ENCODE peak calls at places on chromosome 17, in seven cellular contexts. A is K562, V is H1, P is SK-N-SH, S is HepG2, Z is GM12892, Q is GM12878. W is an unnamed sample.

GRCh38 chr17:81518785-81519283 is 6.2 kb upstream of the ACTG1 start:
- DNase-seq in S (no peak), Z (no peak), A (peak; percentile 63), V (no peak), Q (no peak), P (no peak), W (no peak)

GRCh38 chr17:76373481-76373825 is 11.0 kb upstream of the SPHK1 start:
- DNase-seq in Z (no peak), Q (no peak), P (peak; percentile 36), S (no peak), A (no peak), V (no peak), W (no peak)

GRCh38 chr17:39939588-39940419 is 12.3 kb downstream of the LRRC3C start:
- DNase-seq in P (peak; percentile 84), Q (peak; percentile 71), S (no peak), A (peak; percentile 47), Z (no peak), V (no peak), W (no peak)

GRCh38 chr17:67421869-67422273 is 44.8 kb downstream of the PITPNC1 start:
- DNase-seq in P (no peak), V (no peak), S (peak; percentile 39), A (no peak), Q (peak; percentile 61), Z (no peak), W (no peak)

GRCh38 chr17:81549031-81549557 is 3.1 kb downstream of the FAAP100 start:
- DNase-seq in Z (no peak), A (no peak), P (no peak), S (peak; percentile 36), V (no peak), Q (no peak), W (no peak)

GRCh38 chr17:78172284-78173024 is 4.1 kb downstream of the SYNGR2 start:
- DNase-seq in Z (no peak), A (no peak), S (no peak), P (no peak), V (peak; percentile 61), Q (no peak), W (no peak)

GRCh38 chr17:80944326-80944725 is 47.3 kb upstream of the CHMP6 start:
- DNase-seq in P (no peak), S (no peak), A (no peak), Z (no peak), Q (no peak), V (no peak), W (no peak)

GRCh38 chr17:31678431-31678830 is 180.6 kb downstream of the COPRS start:
- DNase-seq in Q (no peak), P (no peak), A (no peak), V (no peak), Z (no peak), S (no peak), W (no peak)

GRCh38 chr17:16872351-16872751 is 99.6 kb downstream of the TNFRSF13B start:
- DNase-seq in P (no peak), Z (no peak), S (no peak), Q (no peak), V (no peak), A (no peak), W (no peak)

GRCh38 chr17:75557075-75557851 is 30.3 kb upstream of the MYO15B start:
- DNase-seq in S (peak; percentile 98), Z (no peak), Q (no peak), P (peak; percentile 83), V (no peak), A (peak; percentile 78), W (no peak)

GRCh38 chr17:81930142-81931125 is 2.9 kb upstream of the MAFG start:
- DNase-seq in S (no peak), A (no peak), V (no peak), Q (no peak), P (no peak), Z (no peak), W (no peak)

GRCh38 chr17:8420041-8420934 is 15.4 kb upstream of the NDEL1 start:
- DNase-seq in A (peak; percentile 74), V (no peak), Z (no peak), Q (no peak), S (peak; percentile 97), P (peak; percentile 72), W (no peak)

GRCh38 chr17:29616300-29617048 is 6.2 kb downstream of the CORO6 start:
- DNase-seq in A (no peak), P (no peak), S (no peak), Z (no peak), Q (no peak), V (no peak), W (no peak)

GRCh38 chr17:29617125-29617480 is 5.6 kb downstream of the CORO6 start:
- DNase-seq in Z (peak; percentile 88), Q (no peak), S (peak; percentile 80), A (peak; percentile 61), P (peak; percentile 88), V (peak; percentile 91), W (peak; percentile 86)

GRCh38 chr17:29618272-29619065 is 4.2 kb downstream of the CORO6 start:
- DNase-seq in V (no peak), Q (no peak), P (no peak), Z (no peak), S (no peak), A (no peak), W (no peak)

GRCh38 chr17:29619251-29619650 is 3.5 kb downstream of the CORO6 start:
- DNase-seq in P (peak; percentile 67), V (no peak), Q (no peak), A (no peak), S (no peak), Z (no peak), W (no peak)

GRCh38 chr17:29617481-29618271 is 5.0 kb downstream of the CORO6 start:
- DNase-seq in P (no peak), V (peak; percentile 92), Z (peak; percentile 82), S (peak; percentile 52), A (peak; percentile 84), Q (peak; percentile 36), W (peak; percentile 77)
- TF ChIP-seq TAF1 in P (no peak), V (peak; percentile 51), Z (no peak), S (no peak), A (peak; percentile 26), Q (no peak), W (no peak)

DNA sequence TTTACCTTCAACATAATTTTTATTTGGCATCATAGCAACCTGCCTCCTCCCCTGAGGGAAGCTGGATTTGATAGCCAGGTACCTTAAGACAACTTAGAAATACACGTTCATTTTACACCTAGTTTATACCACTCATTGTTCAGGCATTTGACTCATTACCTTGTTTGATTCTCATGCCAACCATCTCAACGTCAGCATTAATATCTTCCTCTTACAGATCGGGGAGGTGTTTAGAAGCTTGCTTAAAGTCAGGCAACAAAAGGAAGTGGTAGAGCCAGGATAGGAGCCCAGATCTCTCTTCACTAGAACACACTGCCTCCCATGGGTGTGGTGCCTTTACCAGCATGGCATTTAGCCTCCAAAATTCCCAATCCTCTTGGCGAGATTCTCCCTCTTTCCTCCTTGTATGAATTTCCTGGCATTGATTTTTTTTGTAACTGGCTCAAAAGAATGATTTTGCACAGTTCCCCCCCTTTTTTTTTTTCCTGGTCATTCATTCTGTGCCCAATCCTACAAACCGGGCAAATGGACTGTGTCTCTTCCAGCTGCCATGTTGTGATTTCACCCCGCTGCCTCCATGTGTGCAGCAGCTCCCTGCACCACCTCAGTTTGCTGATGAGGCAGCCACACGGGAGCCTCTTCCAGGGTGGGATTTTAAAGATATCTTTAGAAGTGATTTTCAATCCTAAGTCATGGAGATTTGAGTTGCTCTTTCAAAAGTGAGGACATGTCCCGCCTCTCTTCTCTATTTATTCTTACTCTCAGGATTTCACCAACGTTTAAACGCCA is 383.6 kb downstream of the UTP18 start:
- DNase-seq in V (no peak), Q (no peak), P (no peak), Z (no peak), A (no peak), S (no peak), W (no peak)
- TF ChIP-seq POLR2AphosphoS5 in V (no peak), Q (no peak), P (no peak), Z (no peak), A (no peak), S (no peak), W (no peak)

GRCh38 chr17:63696381-63696961 is 3.5 kb downstream of the LIMD2 start:
- DNase-seq in A (peak; percentile 48), P (peak; percentile 80), Z (no peak), V (peak; percentile 65), S (peak; percentile 59), Q (no peak), W (no peak)
- TF ChIP-seq TAF1 in A (no peak), P (no peak), Z (no peak), V (no peak), S (no peak), Q (no peak), W (no peak)

GRCh38 chr17:58324409-58325288 is 3.9 kb downstream of the TSPOAP1 start:
- DNase-seq in A (no peak), P (peak; percentile 97), Z (peak; percentile 23), V (peak; percentile 78), S (no peak), Q (no peak), W (no peak)
- TF ChIP-seq POLR2AphosphoS5 in A (peak; percentile 42), P (no peak), Z (peak; percentile 33), V (no peak), S (no peak), Q (peak; percentile 74), W (no peak)

GRCh38 chr17:21272250-21272649 is 12.3 kb upstream of the MAP2K3 start:
- DNase-seq in Z (no peak), S (no peak), A (no peak), Q (no peak), V (no peak), P (no peak), W (no peak)

GRCh38 chr17:21271767-21272166 is 12.7 kb upstream of the MAP2K3 start:
- DNase-seq in P (no peak), S (no peak), Z (no peak), Q (no peak), V (no peak), A (no peak), W (no peak)

GRCh38 chr17:21275047-21275578 is 9.4 kb upstream of the MAP2K3 start:
- DNase-seq in S (no peak), Z (no peak), Q (no peak), V (no peak), P (peak; percentile 62), A (no peak), W (no peak)

GRCh38 chr17:21275579-21276339 is 8.8 kb upstream of the MAP2K3 start:
- DNase-seq in S (peak; percentile 61), P (peak; percentile 97), Z (peak; percentile 98), A (peak; percentile 93), Q (peak; percentile 43), V (peak; percentile 98), W (peak; percentile 98)

GRCh38 chr17:21272881-21273839 is 11.4 kb upstream of the MAP2K3 start:
- DNase-seq in S (no peak), Q (no peak), Z (no peak), A (peak; percentile 79), V (no peak), P (no peak), W (no peak)
- TF ChIP-seq TAF1 in S (no peak), Q (no peak), Z (no peak), A (no peak), V (no peak), P (no peak), W (no peak)